ENCODE peak calls at places on chromosomes 6 and 20, in five cellular contexts. Y is fibroblast of lung, W is stomach, M is hepatocyte, Z is uterus. S is an unnamed sample. For H3K27me3, the result is how much of the 10 kb centered on the place peaks cover.

GRCh38 chr6:118650500-118651281 is 700 bp downstream of the CEP85L start:
- DNase-seq in Z (peak), W (peak), Y (peak), M (peak), S (peak)

GRCh38 chr6:118171852-118172251 is 264.8 kb downstream of the SLC35F1 start:
- DNase-seq in W (no peak), Z (no peak), Y (no peak), M (no peak), S (no peak)

GRCh38 chr20:55067158-55067825 is 591.9 kb downstream of the DOK5 start:
- DNase-seq in W (no peak), Y (no peak), Z (no peak), M (no peak), S (no peak)

GRCh38 chr20:32333988-32334885 is 23.9 kb upstream of the ASXL1 start:
- DNase-seq in M (no peak), Y (no peak), Z (peak), W (peak), S (peak)

GRCh38 chr6:30990422-30991086 is 7.0 kb downstream of the MUC21 start:
- DNase-seq in Y (no peak), Z (no peak), W (no peak), M (no peak), S (no peak)

GRCh38 chr6:113047148-113047547 is 700.0 kb downstream of the RFPL4B start:
- DNase-seq in M (no peak), Z (no peak), Y (peak), W (no peak), S (no peak)

GRCh38 chr6:129434091-129434490 is 275.9 kb downstream of the ARHGAP18 start:
- DNase-seq in M (no peak), W (no peak), Z (no peak), Y (no peak), S (no peak)

GRCh38 chr6:75326557-75327258 is 42.1 kb upstream of the TMEM30A start:
- DNase-seq in W (no peak), Z (no peak), Y (peak), M (no peak), S (no peak)

GRCh38 chr20:56439784-56440291 is 27.8 kb downstream of the CASS4 start:
- DNase-seq in W (peak), Z (no peak), Y (peak), M (peak), S (peak)

GRCh38 chr6:83352413-83352812 is 78.4 kb downstream of the ME1 start:
- DNase-seq in Y (no peak), W (no peak), Z (no peak), M (no peak), S (no peak)

GRCh38 chr6:156933201-156934053 is 156.2 kb downstream of the ARID1B start:
- DNase-seq in Z (no peak), Y (no peak), W (peak), M (peak), S (peak)

GRCh38 chr6:90086517-90086916 is 192.2 kb downstream of the GJA10 start:
- DNase-seq in M (peak), W (no peak), Z (peak), Y (no peak), S (no peak)

GRCh38 chr20:38844963-38845362 is 39.5 kb downstream of the PPP1R16B start:
- DNase-seq in Y (no peak), M (no peak), W (no peak), Z (no peak), S (no peak)
- H3K27me3 ChIP-seq in Y (under half), M (under half), W (under half), Z (under half), S (under half)

GRCh38 chr6:42043787-42044475 is 6.4 kb upstream of the TAF8 start:
- DNase-seq in W (peak), Y (peak), Z (peak), M (peak), S (peak)
- H3K27me3 ChIP-seq in W (under half), Y (under half), Z (under half), M (under half), S (under half)

GRCh38 chr20:63347950-63348827 is 13.0 kb downstream of the CHRNA4 start:
- DNase-seq in W (no peak), Y (no peak), M (no peak), Z (no peak), S (no peak)

GRCh38 chr20:63350196-63350595 is 11.0 kb downstream of the CHRNA4 start:
- DNase-seq in Y (no peak), M (no peak), Z (no peak), W (no peak), S (no peak)

GRCh38 chr20:63350597-63351379 is 10.4 kb downstream of the CHRNA4 start:
- DNase-seq in Y (no peak), W (no peak), M (no peak), Z (no peak), S (no peak)

GRCh38 chr20:63348828-63349515 is 12.2 kb downstream of the CHRNA4 start:
- DNase-seq in Z (no peak), Y (no peak), W (no peak), M (no peak), S (no peak)

GRCh38 chr20:63349516-63349895 is 11.6 kb downstream of the CHRNA4 start:
- DNase-seq in Z (no peak), M (no peak), Y (no peak), W (no peak), S (no peak)
- H3K27me3 ChIP-seq in Z (under half), M (under half), Y (under half), W (under half), S (under half)

GRCh38 chr20:21712443-21713059 is 7.1 kb downstream of the PAX1 start:
- DNase-seq in M (no peak), Y (no peak), Z (no peak), W (no peak), S (no peak)

GRCh38 chr20:21715193-21715881 is 9.9 kb downstream of the PAX1 start:
- DNase-seq in W (no peak), Z (no peak), Y (no peak), M (no peak), S (no peak)

GRCh38 chr20:21713470-21713869 is 8.0 kb downstream of the PAX1 start:
- DNase-seq in M (no peak), Y (no peak), Z (no peak), W (no peak), S (no peak)

GRCh38 chr20:21714297-21715192 is 9.1 kb downstream of the PAX1 start:
- DNase-seq in M (no peak), Y (no peak), W (no peak), Z (no peak), S (no peak)

GRCh38 chr20:21713901-21714296 is 8.4 kb downstream of the PAX1 start:
- DNase-seq in W (no peak), Z (no peak), M (no peak), Y (no peak), S (no peak)
- H3K27me3 ChIP-seq in W (under half), Z (under half), M (half or more), Y (under half), S (half or more)

DNA sequence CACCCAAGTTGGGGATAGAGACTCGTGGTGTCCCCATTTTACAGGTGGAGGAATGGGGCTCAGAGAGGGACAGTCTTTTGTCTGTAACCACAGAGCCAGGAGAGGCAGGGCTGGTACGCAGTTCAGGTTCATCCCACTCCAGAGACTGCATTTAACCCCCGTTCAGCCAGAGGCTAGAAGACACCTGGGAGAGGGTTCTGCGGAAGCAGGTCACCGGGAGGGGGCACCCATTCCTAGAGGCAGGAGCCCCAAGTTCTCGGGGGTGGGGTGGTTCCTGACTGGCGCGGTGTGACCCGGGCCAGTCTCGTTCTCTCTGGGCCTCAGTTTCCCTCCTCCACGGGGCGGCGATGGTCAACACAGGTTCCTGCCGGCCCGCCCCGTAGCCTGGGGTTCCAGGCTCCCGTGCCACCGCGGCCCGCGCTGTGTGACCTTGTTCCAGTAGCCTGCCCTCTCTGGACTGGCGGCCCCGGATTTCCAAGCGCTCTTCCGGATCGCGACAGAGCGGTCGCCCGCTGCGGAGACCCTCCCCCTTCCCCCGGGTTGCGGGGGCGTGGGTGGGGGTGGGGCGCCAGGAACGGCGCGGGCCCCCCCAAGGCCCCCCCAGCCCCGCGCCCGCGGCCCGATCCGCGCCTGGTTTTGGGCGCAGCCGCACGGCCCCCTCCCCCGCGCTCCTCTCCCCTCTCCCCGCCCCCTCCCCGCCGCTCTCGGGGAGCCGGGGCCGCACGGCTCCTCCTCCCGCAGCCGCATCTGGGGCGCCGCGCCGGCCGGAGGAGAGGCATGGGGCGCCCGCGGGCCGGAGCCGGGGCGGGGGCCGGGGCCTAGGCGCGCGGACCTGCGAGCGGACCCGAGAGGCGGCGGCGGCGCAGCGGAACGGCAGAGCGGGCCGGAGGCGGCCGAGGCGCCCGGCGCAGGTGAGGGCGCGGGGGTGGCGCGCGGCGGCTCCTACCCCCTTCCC is at the start of gene DLGAP4:
- DNase-seq in Y (no peak), Z (no peak), W (peak), M (no peak), S (no peak)
- H3K27me3 ChIP-seq in Y (half or more), Z (under half), W (under half), M (half or more), S (half or more)

S was measured in transverse colon.